ENCODE peak calls at places on chromosomes 2 and 18, in four cellular contexts. O is aorta, Y is sigmoid colon, S is SK-N-SH. K is an unnamed sample.

GRCh38 chr2:32159678-32160077 is 6.0 kb upstream of the SLC30A6 start:
- DNase-seq in O (no peak), Y (no peak), S (no peak), K (no peak)

GRCh38 chr18:75422341-75422910 is 5.1 kb downstream of the SMIM21 start:
- DNase-seq in O (no peak), Y (no peak), S (no peak), K (peak; percentile 14)

GRCh38 chr2:23418490-23418911 is 33.5 kb downstream of the KLHL29 start:
- DNase-seq in O (no peak), Y (no peak), S (no peak), K (peak; percentile 92)

GRCh38 chr2:69493268-69493667 is 56.0 kb upstream of the NFU1 start:
- DNase-seq in O (no peak), Y (no peak), S (peak; percentile 46), K (no peak)

GRCh38 chr2:33205693-33206434 is 259.1 kb downstream of the LTBP1 start:
- DNase-seq in O (no peak), Y (no peak), S (no peak), K (no peak)

GRCh38 chr2:234047361-234047760 is 3.1 kb upstream of the SPP2 start:
- DNase-seq in O (no peak), Y (no peak), S (no peak), K (peak; percentile 36)

GRCh38 chr2:65281626-65282351 is 54.2 kb downstream of the ACTR2 start:
- DNase-seq in O (no peak), Y (peak; percentile 80), S (no peak), K (no peak)

GRCh38 chr18:58590231-58590630 is 38.7 kb downstream of the ALPK2 start:
- DNase-seq in O (no peak), Y (peak; percentile 81), S (no peak), K (peak; percentile 81)

GRCh38 chr2:227248876-227249275 is 76.2 kb upstream of the MFF start:
- DNase-seq in O (no peak), Y (no peak), S (no peak), K (no peak)

GRCh38 chr18:69400253-69400975 is at the start of gene DOK6:
- DNase-seq in O (peak; percentile 61), Y (peak; percentile 64), S (peak; percentile 94), K (peak; percentile 79)

GRCh38 chr2:104026726-104027125 is 827.2 kb upstream of the POU3F3 start:
- DNase-seq in O (no peak), Y (no peak), S (no peak), K (no peak)

GRCh38 chr2:233098615-233099014 is 38.5 kb downstream of the INPP5D start:
- DNase-seq in O (no peak), Y (peak; percentile 39), S (peak; percentile 60), K (peak; percentile 10)

GRCh38 chr18:76457475-76457874 is 37.6 kb downstream of the ZNF516 start:
- DNase-seq in O (peak; percentile 24), Y (peak; percentile 41), S (no peak), K (no peak)

GRCh38 chr2:121530210-121530562 is 494 bp upstream of the RNU4ATAC start:
- DNase-seq in O (peak; percentile 80), Y (peak; percentile 86), S (peak; percentile 87), K (peak; percentile 84)

GRCh38 chr2:223459328-223459939 is 142.7 kb downstream of the SCG2 start:
- DNase-seq in O (no peak), Y (no peak), S (peak; percentile 12), K (peak; percentile 55)

GRCh38 chr2:107334311-107334710 is 448.3 kb upstream of the ST6GAL2 start:
- DNase-seq in O (no peak), Y (no peak), S (no peak), K (peak; percentile 62)
- H3K4me1 ChIP-seq in O (peaks cover 3% of the 10 kb centered on the region), Y (no peaks in the 10 kb centered on the region), S (no peaks in the 10 kb centered on the region), K (peaks cover 12% of the 10 kb centered on the region)

DNA sequence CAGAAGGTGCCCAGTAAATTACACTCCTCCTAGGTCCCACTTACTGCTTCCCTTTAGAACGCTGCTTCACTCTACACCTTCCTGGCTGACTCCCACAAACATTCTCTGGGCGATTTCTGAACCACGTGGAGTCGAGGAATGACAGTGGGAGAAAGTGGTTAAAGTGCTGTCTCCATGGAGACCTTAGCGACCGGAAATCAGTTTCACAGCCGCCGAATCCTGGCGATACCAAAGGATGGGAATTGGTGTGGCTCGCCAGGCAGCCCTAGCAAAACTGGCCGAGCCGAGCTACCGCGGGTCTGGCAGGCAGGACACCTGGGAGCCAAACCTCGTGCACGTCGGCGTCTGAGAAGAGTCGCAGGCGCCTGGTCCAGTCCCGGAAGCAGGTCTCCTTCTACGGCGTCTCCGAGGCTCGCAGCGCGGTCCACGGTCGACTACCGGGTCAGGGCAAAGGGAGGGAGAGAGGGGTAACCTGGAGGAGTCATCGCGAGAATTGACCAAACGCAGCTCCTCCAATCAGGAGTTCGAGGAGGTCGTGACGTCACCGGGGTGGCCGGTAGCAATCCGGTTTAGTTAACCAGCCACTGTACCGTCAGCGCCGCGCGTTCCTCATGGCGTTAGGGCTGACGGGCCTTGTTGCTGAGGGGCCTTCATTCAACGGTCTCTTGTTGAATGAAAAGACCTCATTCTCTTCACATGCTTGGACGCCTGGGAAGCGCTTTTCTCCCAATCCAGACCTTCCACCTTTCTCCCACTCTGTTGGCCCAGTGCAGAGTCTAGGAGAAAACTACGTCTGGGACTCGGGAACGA is at the start of gene THADA:
- DNase-seq in O (peak; percentile 100), Y (peak; percentile 100), S (peak; percentile 97), K (peak; percentile 100)
- H3K27ac ChIP-seq in O (no peak within 1 kb of the TSS), Y (peak within 1 kb of the TSS; percentile 91), S (peak within 1 kb of the TSS; percentile 89), K (peak within 1 kb of the TSS; percentile 93)

DNA sequence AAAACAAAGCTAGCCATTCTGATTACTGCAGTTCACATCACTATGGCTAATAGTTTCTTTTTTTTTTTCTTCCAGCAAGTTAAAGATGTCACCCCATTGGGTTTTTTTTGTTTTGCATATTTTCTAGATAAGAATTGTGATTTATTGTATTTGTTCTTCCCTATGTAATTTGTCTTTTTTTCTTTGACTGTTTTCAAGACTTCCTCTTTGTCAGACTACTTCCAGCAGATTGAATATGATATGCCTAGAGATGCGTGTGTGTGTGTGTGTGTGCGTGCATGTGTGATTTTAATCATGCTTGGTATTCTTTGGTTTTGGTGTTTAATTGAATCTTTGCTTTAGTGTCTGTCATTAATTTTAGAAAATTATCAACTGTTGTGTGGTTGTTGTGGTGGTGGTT is 166.7 kb upstream of the SLC39A10 start:
- DNase-seq in O (no peak), Y (no peak), S (no peak), K (no peak)
- H3K4me1 ChIP-seq in O (no peaks in the 10 kb centered on the region), Y (no peaks in the 10 kb centered on the region), S (peaks cover 26% of the 10 kb centered on the region), K (peaks cover 29% of the 10 kb centered on the region)

GRCh38 chr2:46067501-46068292 is 229.5 kb upstream of the EPAS1 start:
- DNase-seq in O (no peak), Y (no peak), S (no peak), K (peak; percentile 94)

GRCh38 chr2:46064396-46064795 is 232.8 kb upstream of the EPAS1 start:
- DNase-seq in O (no peak), Y (no peak), S (no peak), K (no peak)

GRCh38 chr2:46065152-46065551 is 232.1 kb upstream of the EPAS1 start:
- DNase-seq in O (no peak), Y (no peak), S (no peak), K (peak; percentile 40)

GRCh38 chr2:46066591-46066990 is 230.6 kb upstream of the EPAS1 start:
- DNase-seq in O (no peak), Y (no peak), S (no peak), K (no peak)

GRCh38 chr2:46066116-46066515 is 231.1 kb upstream of the EPAS1 start:
- DNase-seq in O (no peak), Y (no peak), S (no peak), K (peak; percentile 25)
- H3K27ac ChIP-seq in O (no peak overlapping the region), Y (no peak overlapping the region), S (peak overlapping the region; percentile 90), K (peak overlapping the region; percentile 90)